ENCODE peak calls at places on chromosome 6, in eight cellular contexts. N is activated CD4-positive, alpha-beta T cell treated with anti-CD3 and anti-CD28 coated beads, Interleukin-2, amount 50 U/mL, for 24 hours; G is BJ; I is progenitor cell of endocrine pancreas; A is GM23248; D is germinal center; S is AG08395; F is GM12865. V is an unnamed sample.

GRCh38 chr6:121105461-121105860 is 228.8 kb downstream of the TBC1D32 start:
- DNase-seq in F (no peak), S (no peak), G (no peak), I (no peak), D (no peak), A (no peak), N (no peak), V (no peak)

GRCh38 chr6:136347847-136348246 is 58.2 kb upstream of the BCLAF1 start:
- DNase-seq in I (no peak), D (no peak), A (peak), N (no peak), S (peak), F (no peak), G (no peak), V (no peak)

GRCh38 chr6:163729127-163729872 is 314.8 kb downstream of the QKI start:
- DNase-seq in G (no peak), D (no peak), A (no peak), I (no peak), S (no peak), N (no peak), F (no peak), V (no peak)

GRCh38 chr6:55445648-55446204 is 118.5 kb downstream of the GFRAL start:
- DNase-seq in D (no peak), F (peak), A (peak), G (no peak), N (no peak), S (peak), I (no peak), V (peak)

GRCh38 chr6:12637960-12638641 is 78.5 kb upstream of the PHACTR1 start:
- DNase-seq in D (peak), F (peak), I (peak), N (peak), S (peak), A (peak), G (peak), V (peak)

GRCh38 chr6:89745728-89746127 is 73.9 kb downstream of the MDN1 start:
- DNase-seq in N (no peak), S (peak), G (peak), F (no peak), D (no peak), A (no peak), I (no peak), V (no peak)

GRCh38 chr6:8579372-8579771 is 144.0 kb upstream of the SLC35B3 start:
- DNase-seq in S (no peak), F (no peak), G (no peak), A (no peak), I (no peak), N (no peak), D (no peak), V (peak)

GRCh38 chr6:45896783-45897441 is 118.7 kb downstream of the CLIC5 start:
- DNase-seq in F (peak), D (no peak), G (peak), I (no peak), A (peak), S (peak), N (no peak), V (no peak)

GRCh38 chr6:106540907-106541306 is 88.4 kb downstream of the RTN4IP1 start:
- DNase-seq in I (no peak), G (no peak), D (no peak), N (no peak), A (peak), F (no peak), S (no peak), V (no peak)

GRCh38 chr6:136403166-136403980 is 113.7 kb upstream of the BCLAF1 start:
- DNase-seq in N (no peak), A (peak), F (no peak), S (peak), I (no peak), D (no peak), G (peak), V (peak)

GRCh38 chr6:156410649-156411048 is 366.5 kb upstream of the ARID1B start:
- DNase-seq in F (no peak), A (no peak), N (no peak), I (no peak), S (no peak), G (no peak), D (no peak), V (no peak)

GRCh38 chr6:141460743-141461484 is 671.8 kb upstream of the GJE1 start:
- DNase-seq in A (no peak), F (no peak), I (no peak), D (no peak), S (no peak), N (no peak), G (no peak), V (no peak)

GRCh38 chr6:104940881-104941693 is 15.8 kb upstream of the LIN28B start:
- DNase-seq in D (peak), A (peak), G (no peak), I (peak), F (peak), S (peak), N (no peak), V (no peak)

GRCh38 chr6:107689881-107690545 is 134.1 kb downstream of the SCML4 start:
- DNase-seq in I (no peak), A (no peak), G (no peak), F (no peak), S (no peak), N (no peak), D (no peak), V (no peak)

GRCh38 chr6:30754631-30755030 is 10.3 kb upstream of the IER3 start:
- DNase-seq in N (no peak), D (no peak), A (peak), S (peak), G (no peak), F (no peak), I (no peak), V (peak)

GRCh38 chr6:19697744-19698290 is 139.4 kb upstream of the ID4 start:
- DNase-seq in D (no peak), F (no peak), S (peak), A (peak), N (no peak), I (no peak), G (peak), V (peak)

GRCh38 chr6:28933069-28933468 is 9.3 kb upstream of the TRIM27 start:
- DNase-seq in N (no peak), D (no peak), A (no peak), G (no peak), I (no peak), F (no peak), S (no peak), V (no peak)

GRCh38 chr6:144728804-144729203 is 443.7 kb downstream of the UTRN start:
- DNase-seq in I (no peak), F (no peak), S (no peak), A (no peak), D (no peak), N (no peak), G (no peak), V (no peak)

GRCh38 chr6:134920422-134920821 is 29.5 kb downstream of the ALDH8A1 start:
- DNase-seq in G (no peak), S (no peak), F (no peak), I (no peak), D (no peak), A (peak), N (no peak), V (peak)

V was measured in kidney tubule cell.